ENCODE peak calls at places on chromosomes 5 and 9, in seven cellular contexts. One of them, this sample, is unnamed.

GRCh38 chr5:59178071-59178470 is 595.2 kb downstream of the RAB3C start:
- DNase-seq in uterus: no peak
- DNase-seq in WTC11: no peak
- DNase-seq in endothelial cell: no peak
- DNase-seq in left ventricle myocardium inferior: no peak
- DNase-seq in IMR-90: no peak
- DNase-seq in GM12864: no peak
- DNase-seq in this sample: peak

GRCh38 chr5:158398360-158399201 is 539.6 kb upstream of the CLINT1 start:
- DNase-seq in left ventricle myocardium inferior: no peak
- DNase-seq in uterus: no peak
- DNase-seq in GM12864: peak
- DNase-seq in endothelial cell: no peak
- DNase-seq in IMR-90: no peak
- DNase-seq in WTC11: no peak
- DNase-seq in this sample: no peak

GRCh38 chr5:107631805-107632362 is 38.9 kb downstream of the EFNA5 start:
- DNase-seq in IMR-90: no peak
- DNase-seq in endothelial cell: no peak
- DNase-seq in GM12864: no peak
- DNase-seq in WTC11: no peak
- DNase-seq in uterus: no peak
- DNase-seq in left ventricle myocardium inferior: no peak
- DNase-seq in this sample: no peak

GRCh38 chr5:157470616-157471015 is 10.6 kb downstream of the NIPAL4 start:
- DNase-seq in GM12864: no peak
- DNase-seq in uterus: no peak
- DNase-seq in left ventricle myocardium inferior: no peak
- DNase-seq in IMR-90: no peak
- DNase-seq in endothelial cell: no peak
- DNase-seq in WTC11: no peak
- DNase-seq in this sample: no peak

GRCh38 chr5:146565764-146566163 is 49.8 kb upstream of the GPR151 start:
- DNase-seq in WTC11: peak
- DNase-seq in left ventricle myocardium inferior: no peak
- DNase-seq in uterus: peak
- DNase-seq in GM12864: peak
- DNase-seq in IMR-90: peak
- DNase-seq in endothelial cell: peak
- DNase-seq in this sample: peak

GRCh38 chr5:88671408-88671807 is 211.6 kb downstream of the MEF2C start:
- DNase-seq in WTC11: no peak
- DNase-seq in endothelial cell: no peak
- DNase-seq in left ventricle myocardium inferior: no peak
- DNase-seq in GM12864: no peak
- DNase-seq in IMR-90: no peak
- DNase-seq in uterus: no peak
- DNase-seq in this sample: no peak

GRCh38 chr5:159324986-159325385 is 5.3 kb downstream of the IL12B start:
- DNase-seq in left ventricle myocardium inferior: no peak
- DNase-seq in WTC11: no peak
- DNase-seq in uterus: no peak
- DNase-seq in IMR-90: no peak
- DNase-seq in GM12864: no peak
- DNase-seq in endothelial cell: no peak
- DNase-seq in this sample: no peak

GRCh38 chr9:133631111-133631510 is 5.1 kb upstream of the DBH start:
- DNase-seq in endothelial cell: no peak
- DNase-seq in GM12864: no peak
- DNase-seq in IMR-90: no peak
- DNase-seq in uterus: no peak
- DNase-seq in WTC11: no peak
- DNase-seq in left ventricle myocardium inferior: no peak
- DNase-seq in this sample: no peak

GRCh38 chr9:135500071-135500524 is 384 bp upstream of the MRPS2 start:
- DNase-seq in GM12864: no peak
- DNase-seq in WTC11: no peak
- DNase-seq in left ventricle myocardium inferior: no peak
- DNase-seq in uterus: no peak
- DNase-seq in endothelial cell: no peak
- DNase-seq in IMR-90: peak
- DNase-seq in this sample: no peak

GRCh38 chr5:138492552-138493045 is 27.3 kb downstream of the EGR1 start:
- DNase-seq in GM12864: no peak
- DNase-seq in endothelial cell: no peak
- DNase-seq in IMR-90: no peak
- DNase-seq in left ventricle myocardium inferior: no peak
- DNase-seq in uterus: no peak
- DNase-seq in WTC11: no peak
- DNase-seq in this sample: no peak

GRCh38 chr9:16202913-16203734 is 650.3 kb downstream of the CCDC171 start:
- DNase-seq in endothelial cell: no peak
- DNase-seq in uterus: no peak
- DNase-seq in GM12864: no peak
- DNase-seq in IMR-90: peak
- DNase-seq in WTC11: no peak
- DNase-seq in left ventricle myocardium inferior: no peak
- DNase-seq in this sample: no peak

GRCh38 chr5:43363445-43364152 is 48.6 kb downstream of the CCL28 start:
- DNase-seq in uterus: no peak
- DNase-seq in endothelial cell: no peak
- DNase-seq in GM12864: no peak
- DNase-seq in IMR-90: no peak
- DNase-seq in left ventricle myocardium inferior: no peak
- DNase-seq in WTC11: no peak
- DNase-seq in this sample: no peak

GRCh38 chr9:33117306-33117705 is 40.8 kb upstream of the SMU1 start:
- DNase-seq in GM12864: no peak
- DNase-seq in endothelial cell: no peak
- DNase-seq in left ventricle myocardium inferior: no peak
- DNase-seq in IMR-90: no peak
- DNase-seq in uterus: no peak
- DNase-seq in WTC11: no peak
- DNase-seq in this sample: no peak

GRCh38 chr9:86202338-86202882 is 57.0 kb downstream of the C9orf153 start:
- DNase-seq in IMR-90: peak
- DNase-seq in endothelial cell: peak
- DNase-seq in uterus: no peak
- DNase-seq in GM12864: peak
- DNase-seq in WTC11: peak
- DNase-seq in left ventricle myocardium inferior: no peak
- DNase-seq in this sample: peak

GRCh38 chr5:100430268-100430900 is 104.8 kb upstream of the FAM174A start:
- DNase-seq in endothelial cell: peak
- DNase-seq in left ventricle myocardium inferior: peak
- DNase-seq in GM12864: no peak
- DNase-seq in uterus: no peak
- DNase-seq in WTC11: peak
- DNase-seq in IMR-90: peak
- DNase-seq in this sample: peak

GRCh38 chr5:10374623-10375022 is 21.1 kb downstream of the MARCHF6 start:
- DNase-seq in left ventricle myocardium inferior: no peak
- DNase-seq in uterus: no peak
- DNase-seq in endothelial cell: no peak
- DNase-seq in IMR-90: no peak
- DNase-seq in GM12864: no peak
- DNase-seq in WTC11: no peak
- DNase-seq in this sample: no peak

GRCh38 chr9:126307306-126308061 is 19.1 kb upstream of the MVB12B start:
- DNase-seq in endothelial cell: no peak
- DNase-seq in uterus: no peak
- DNase-seq in IMR-90: no peak
- DNase-seq in GM12864: no peak
- DNase-seq in WTC11: no peak
- DNase-seq in left ventricle myocardium inferior: no peak
- DNase-seq in this sample: no peak

GRCh38 chr5:53037141-53037859 is 48.1 kb downstream of the ITGA2 start:
- DNase-seq in endothelial cell: no peak
- DNase-seq in uterus: no peak
- DNase-seq in IMR-90: peak
- DNase-seq in WTC11: no peak
- DNase-seq in left ventricle myocardium inferior: no peak
- DNase-seq in GM12864: no peak
- DNase-seq in this sample: no peak

GRCh38 chr9:12554636-12555035 is 138.5 kb upstream of the TYRP1 start:
- DNase-seq in IMR-90: peak
- DNase-seq in uterus: no peak
- DNase-seq in WTC11: no peak
- DNase-seq in GM12864: no peak
- DNase-seq in endothelial cell: peak
- DNase-seq in left ventricle myocardium inferior: no peak
- DNase-seq in this sample: no peak

GRCh38 chr5:6713274-6714181 is at the start of gene TENT4A:
- DNase-seq in endothelial cell: no peak
- DNase-seq in GM12864: no peak
- DNase-seq in WTC11: no peak
- DNase-seq in IMR-90: no peak
- DNase-seq in uterus: peak
- DNase-seq in left ventricle myocardium inferior: peak
- DNase-seq in this sample: peak

GRCh38 chr5:153476767-153477166 is 13.7 kb upstream of the GRIA1 start:
- DNase-seq in endothelial cell: no peak
- DNase-seq in IMR-90: peak
- DNase-seq in WTC11: no peak
- DNase-seq in left ventricle myocardium inferior: no peak
- DNase-seq in uterus: no peak
- DNase-seq in GM12864: no peak
- DNase-seq in this sample: no peak
- TF ChIP-seq CTCF in endothelial cell: peak
- TF ChIP-seq CTCF in IMR-90: peak
- TF ChIP-seq CTCF in WTC11: no peak
- TF ChIP-seq CTCF in left ventricle myocardium inferior: no peak
- TF ChIP-seq CTCF in uterus: no peak
- TF ChIP-seq CTCF in GM12864: no peak
- TF ChIP-seq CTCF in this sample: no peak

DNA sequence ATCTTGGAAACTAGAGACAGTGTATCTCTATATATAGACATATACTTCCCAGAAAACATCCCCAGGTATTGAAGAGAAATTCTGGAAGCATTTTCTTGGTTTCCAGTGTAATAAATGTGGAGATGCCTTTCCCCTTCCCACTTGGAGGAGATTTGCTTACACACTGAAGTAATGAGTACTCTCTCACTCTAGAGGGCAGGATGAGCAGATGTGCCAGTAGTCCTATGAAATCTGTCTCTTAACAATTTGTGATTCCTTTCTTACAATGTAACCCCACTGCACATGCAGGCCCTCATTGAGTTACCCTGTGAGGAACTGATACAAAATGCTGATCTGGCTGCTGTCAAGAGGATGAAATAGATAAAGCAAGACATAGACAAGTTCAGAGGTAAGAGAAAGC is 567.2 kb downstream of the SLCO4C1 start:
- DNase-seq in endothelial cell: no peak
- DNase-seq in left ventricle myocardium inferior: no peak
- DNase-seq in uterus: no peak
- DNase-seq in IMR-90: no peak
- DNase-seq in GM12864: no peak
- DNase-seq in WTC11: no peak
- DNase-seq in this sample: no peak
- TF ChIP-seq CTCF in endothelial cell: no peak
- TF ChIP-seq CTCF in left ventricle myocardium inferior: no peak
- TF ChIP-seq CTCF in uterus: no peak
- TF ChIP-seq CTCF in IMR-90: no peak
- TF ChIP-seq CTCF in GM12864: peak
- TF ChIP-seq CTCF in WTC11: no peak
- TF ChIP-seq CTCF in this sample: no peak

DNA sequence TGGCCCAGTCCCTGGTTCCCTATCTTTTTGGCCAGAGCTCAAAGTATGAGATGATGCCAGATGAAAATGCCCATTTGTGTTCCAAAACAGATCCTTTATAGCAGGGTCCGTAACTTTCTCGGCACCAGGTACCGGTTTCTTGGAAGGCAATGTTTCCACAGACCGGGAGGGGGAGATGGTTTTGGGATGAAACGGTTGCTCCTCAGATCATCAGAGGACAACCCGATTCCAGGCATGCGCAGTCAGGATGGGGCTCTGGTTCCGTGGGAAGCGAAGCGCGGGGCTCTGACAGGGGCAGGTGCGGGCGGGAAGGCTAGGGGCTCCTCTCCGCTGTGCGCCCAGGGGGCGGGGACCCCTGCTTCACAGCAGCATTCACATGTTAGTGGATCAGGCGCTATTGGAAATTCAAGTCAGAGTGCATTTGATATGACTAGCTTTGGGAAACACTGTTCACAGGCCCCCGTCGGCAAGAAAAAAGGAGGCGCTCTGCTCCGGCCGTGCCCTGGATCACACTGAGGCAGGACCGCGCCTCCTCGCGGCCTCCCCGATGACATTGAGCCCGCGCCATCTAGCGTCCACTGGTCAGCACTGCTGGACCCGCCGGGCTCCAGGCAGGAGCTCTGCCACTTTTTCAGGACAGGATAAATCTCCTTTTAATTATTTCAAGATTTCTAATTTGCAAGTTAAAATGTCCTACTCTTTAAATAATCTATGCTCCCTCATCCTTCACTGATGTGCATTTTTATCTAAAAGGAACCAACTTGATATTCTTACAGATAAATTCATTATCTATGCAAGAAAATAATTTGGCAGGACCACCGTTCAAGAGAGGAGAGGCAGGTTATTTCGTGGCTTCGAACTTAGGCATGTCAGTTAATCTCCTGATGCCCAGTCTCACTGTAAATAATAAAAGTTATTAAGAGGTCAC is 190.0 kb downstream of the FANCC start:
- DNase-seq in WTC11: peak
- DNase-seq in endothelial cell: peak
- DNase-seq in GM12864: no peak
- DNase-seq in left ventricle myocardium inferior: peak
- DNase-seq in uterus: peak
- DNase-seq in IMR-90: peak
- DNase-seq in this sample: peak
- TF ChIP-seq CTCF in WTC11: peak
- TF ChIP-seq CTCF in endothelial cell: peak
- TF ChIP-seq CTCF in GM12864: peak
- TF ChIP-seq CTCF in left ventricle myocardium inferior: peak
- TF ChIP-seq CTCF in uterus: peak
- TF ChIP-seq CTCF in IMR-90: peak
- TF ChIP-seq CTCF in this sample: peak

GRCh38 chr9:93259490-93260289 is 75.8 kb downstream of the WNK2 start:
- DNase-seq in uterus: peak
- DNase-seq in endothelial cell: no peak
- DNase-seq in GM12864: no peak
- DNase-seq in left ventricle myocardium inferior: no peak
- DNase-seq in IMR-90: no peak
- DNase-seq in WTC11: no peak
- DNase-seq in this sample: no peak

GRCh38 chr9:93260290-93261066 is 76.5 kb downstream of the WNK2 start:
- DNase-seq in endothelial cell: no peak
- DNase-seq in left ventricle myocardium inferior: no peak
- DNase-seq in WTC11: no peak
- DNase-seq in uterus: no peak
- DNase-seq in GM12864: no peak
- DNase-seq in IMR-90: no peak
- DNase-seq in this sample: no peak

GRCh38 chr9:93262537-93263310 is 78.8 kb downstream of the WNK2 start:
- DNase-seq in WTC11: peak
- DNase-seq in uterus: no peak
- DNase-seq in endothelial cell: no peak
- DNase-seq in GM12864: no peak
- DNase-seq in left ventricle myocardium inferior: no peak
- DNase-seq in IMR-90: no peak
- DNase-seq in this sample: peak

GRCh38 chr9:93261735-93262523 is 78.0 kb downstream of the WNK2 start:
- DNase-seq in endothelial cell: no peak
- DNase-seq in IMR-90: no peak
- DNase-seq in left ventricle myocardium inferior: no peak
- DNase-seq in GM12864: no peak
- DNase-seq in WTC11: peak
- DNase-seq in uterus: no peak
- DNase-seq in this sample: peak

GRCh38 chr9:93261281-93261680 is 77.3 kb downstream of the WNK2 start:
- DNase-seq in left ventricle myocardium inferior: no peak
- DNase-seq in GM12864: no peak
- DNase-seq in IMR-90: no peak
- DNase-seq in WTC11: no peak
- DNase-seq in uterus: no peak
- DNase-seq in endothelial cell: no peak
- DNase-seq in this sample: no peak
- TF ChIP-seq CTCF in left ventricle myocardium inferior: no peak
- TF ChIP-seq CTCF in GM12864: no peak
- TF ChIP-seq CTCF in IMR-90: no peak
- TF ChIP-seq CTCF in WTC11: no peak
- TF ChIP-seq CTCF in uterus: no peak
- TF ChIP-seq CTCF in endothelial cell: no peak
- TF ChIP-seq CTCF in this sample: no peak

This sample was measured in GM10248.